ENCODE peak calls at places on chromosomes 16 and 17, in six cellular contexts. C, N, U, B, S and Z are unnamed samples.

GRCh38 chr17:62652251-62653001 is 25.0 kb downstream of the MRC2 start:
- DNase-seq in C (no peak), N (peak), U (no peak), B (no peak), S (no peak), Z (peak)

GRCh38 chr17:39192901-39193300 is 4.6 kb downstream of the CACNB1 start:
- DNase-seq in C (no peak), N (no peak), U (no peak), B (no peak), S (no peak), Z (no peak)

GRCh38 chr16:81318711-81319110 is 3.9 kb downstream of the GAN start:
- DNase-seq in C (no peak), N (no peak), U (no peak), B (no peak), S (no peak), Z (no peak)

GRCh38 chr17:76384222-76384986 is at the start of gene SPHK1:
- DNase-seq in C (no peak), N (peak), U (peak), B (peak), S (peak), Z (peak)

GRCh38 chr17:80789356-80789902 is 202.2 kb upstream of the CHMP6 start:
- DNase-seq in C (peak), N (peak), U (peak), B (no peak), S (no peak), Z (peak)

GRCh38 chr17:27257031-27257357 is 36.9 kb upstream of the WSB1 start:
- DNase-seq in C (no peak), N (peak), U (no peak), B (no peak), S (no peak), Z (no peak)

GRCh38 chr16:7315813-7316212 is 16.8 kb upstream of the RBFOX1 start:
- DNase-seq in C (no peak), N (no peak), U (no peak), B (no peak), S (no peak), Z (no peak)

GRCh38 chr16:19113577-19114358 is at the start of gene ITPRIPL2:
- DNase-seq in C (no peak), N (peak), U (peak), B (peak), S (peak), Z (peak)

GRCh38 chr16:88380619-88381018 is 2.1 kb upstream of the ZNF469 start:
- DNase-seq in C (no peak), N (no peak), U (no peak), B (no peak), S (no peak), Z (no peak)

GRCh38 chr16:15494231-15494630 is 59.8 kb downstream of the BMERB1 start:
- DNase-seq in C (no peak), N (no peak), U (peak), B (peak), S (no peak), Z (no peak)
- TF ChIP-seq MYC in C (no peak), N (no peak), U (no peak), B (no peak), S (no peak), Z (no peak)

GRCh38 chr17:8829036-8829941 is 30.1 kb upstream of the MFSD6L start:
- DNase-seq in C (no peak), N (no peak), U (no peak), B (no peak), S (no peak), Z (no peak)
- TF ChIP-seq POLR2A in C (peak), N (no peak), U (no peak), B (no peak), S (no peak), Z (no peak)

DNA sequence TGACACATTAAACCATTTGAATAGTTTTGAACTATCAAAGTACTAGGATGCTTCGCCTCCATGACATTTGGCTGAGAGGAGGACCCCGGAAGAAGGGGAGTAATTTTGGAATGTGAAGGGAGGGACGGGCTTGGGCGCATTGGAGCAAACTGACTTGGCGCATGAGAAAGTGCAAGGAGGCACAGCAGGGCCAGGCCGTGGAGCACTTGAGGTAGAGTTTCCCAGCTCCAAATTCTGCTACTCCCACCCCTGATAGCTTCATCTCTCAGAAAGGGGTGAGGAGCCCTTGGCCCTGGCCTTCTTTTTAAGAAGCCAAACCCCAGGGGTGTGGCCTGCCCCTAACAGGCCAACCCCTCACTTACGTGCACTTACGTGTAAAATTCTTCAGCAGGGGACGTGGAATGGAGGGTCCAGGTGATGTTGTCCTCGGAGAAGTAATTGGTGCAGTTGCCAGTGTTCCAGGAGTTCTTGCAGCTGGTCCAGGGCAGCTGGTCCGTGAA is 17.7 kb downstream of the SLC6A4 start:
- DNase-seq in C (no peak), N (no peak), U (no peak), B (no peak), S (no peak), Z (no peak)
- TF ChIP-seq MYC in C (no peak), N (no peak), U (no peak), B (no peak), S (no peak), Z (no peak)

DNA sequence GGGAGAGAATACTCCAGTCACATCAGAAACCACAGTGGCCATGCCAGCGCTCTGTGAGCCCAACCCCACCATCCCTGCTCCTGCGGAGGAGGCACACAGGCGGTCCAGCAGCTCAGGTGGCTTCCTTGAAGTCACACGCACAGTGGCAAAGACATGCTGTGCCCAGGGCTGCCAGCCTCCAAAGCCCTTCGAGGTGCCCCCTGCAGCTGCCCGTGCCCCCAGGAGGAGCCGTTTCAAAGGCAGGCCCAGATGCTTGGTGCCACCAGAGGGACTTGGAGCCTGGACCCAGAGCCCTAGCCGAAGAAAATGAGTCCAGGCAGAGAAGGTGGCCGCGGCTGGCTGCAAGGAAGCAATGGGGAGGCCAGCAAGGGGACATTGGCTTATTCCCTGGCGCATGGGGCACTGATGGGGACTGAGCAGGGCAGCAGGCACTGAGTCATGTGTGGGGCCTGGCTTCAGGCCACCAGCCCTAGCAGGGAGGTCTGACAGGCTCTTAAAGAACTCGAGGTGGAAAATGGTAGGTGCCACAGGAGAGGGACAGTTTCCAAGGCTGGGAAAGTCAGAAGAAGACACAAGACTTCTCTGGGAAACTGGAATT is 17.2 kb upstream of the CACNG1 start:
- DNase-seq in C (no peak), N (no peak), U (peak), B (no peak), S (no peak), Z (no peak)
- TF ChIP-seq POLR2A in C (no peak), N (no peak), U (no peak), B (no peak), S (no peak), Z (no peak)